ENCODE peak calls at places on chromosome 15, in six cellular contexts. P is HepG2, A is GM12878, G is H1, S is K562, E is GM12891. L is an unnamed sample.

GRCh38 chr15:87121357-87121756 is 1041.7 kb downstream of the AGBL1 start:
- DNase-seq in P (no peak), A (no peak), G (no peak), S (no peak), E (no peak), L (no peak)

GRCh38 chr15:90002428-90002844 is 1.3 kb downstream of the ZNF710 start:
- DNase-seq in P (no peak), A (no peak), G (no peak), S (peak; percentile 44), E (no peak), L (peak; percentile 53)

GRCh38 chr15:90315276-90315982 is 36.7 kb upstream of the ZNF774 start:
- DNase-seq in P (peak; percentile 30), A (no peak), G (no peak), S (no peak), E (no peak), L (no peak)

GRCh38 chr15:80536231-80536630 is 132.0 kb downstream of the ARNT2 start:
- DNase-seq in P (no peak), A (no peak), G (no peak), S (no peak), E (no peak), L (no peak)

GRCh38 chr15:65409284-65409631 is 13.5 kb downstream of the IGDCC4 start:
- DNase-seq in P (peak; percentile 27), A (no peak), G (no peak), S (peak; percentile 54), E (no peak), L (no peak)

GRCh38 chr15:73550190-73550589 is 83.0 kb downstream of the NPTN start:
- DNase-seq in P (no peak), A (no peak), G (no peak), S (no peak), E (no peak), L (no peak)

GRCh38 chr15:62976301-62976842 is 66.2 kb upstream of the TPM1 start:
- DNase-seq in P (no peak), A (no peak), G (no peak), S (no peak), E (no peak), L (no peak)

GRCh38 chr15:81296673-81297072 is 27.3 kb downstream of the STARD5 start:
- DNase-seq in P (no peak), A (peak; percentile 95), G (no peak), S (no peak), E (peak; percentile 28), L (peak; percentile 43)

GRCh38 chr15:26102365-26102764 is 239.2 kb upstream of the ATP10A start:
- DNase-seq in P (no peak), A (no peak), G (no peak), S (no peak), E (no peak), L (no peak)

GRCh38 chr15:55007561-55007960 is 189.2 kb downstream of the RSL24D1 start:
- DNase-seq in P (no peak), A (no peak), G (no peak), S (no peak), E (no peak), L (no peak)

GRCh38 chr15:42147431-42147735 is 9.1 kb downstream of the PLA2G4F start:
- DNase-seq in P (no peak), A (no peak), G (no peak), S (no peak), E (no peak), L (no peak)

GRCh38 chr15:89395996-89396395 is 61.4 kb upstream of the POLG start:
- DNase-seq in P (no peak), A (no peak), G (no peak), S (no peak), E (no peak), L (no peak)

GRCh38 chr15:91694131-91694828 is 159.2 kb upstream of the SLCO3A1 start:
- DNase-seq in P (no peak), A (no peak), G (no peak), S (no peak), E (no peak), L (no peak)

GRCh38 chr15:33040501-33040900 is 154.0 kb downstream of the FMN1 start:
- DNase-seq in P (no peak), A (no peak), G (no peak), S (no peak), E (no peak), L (no peak)

GRCh38 chr15:95557226-95558046 is 773.1 kb upstream of the NR2F2 start:
- DNase-seq in P (peak; percentile 1), A (peak; percentile 12), G (no peak), S (peak; percentile 64), E (no peak), L (no peak)

DNA sequence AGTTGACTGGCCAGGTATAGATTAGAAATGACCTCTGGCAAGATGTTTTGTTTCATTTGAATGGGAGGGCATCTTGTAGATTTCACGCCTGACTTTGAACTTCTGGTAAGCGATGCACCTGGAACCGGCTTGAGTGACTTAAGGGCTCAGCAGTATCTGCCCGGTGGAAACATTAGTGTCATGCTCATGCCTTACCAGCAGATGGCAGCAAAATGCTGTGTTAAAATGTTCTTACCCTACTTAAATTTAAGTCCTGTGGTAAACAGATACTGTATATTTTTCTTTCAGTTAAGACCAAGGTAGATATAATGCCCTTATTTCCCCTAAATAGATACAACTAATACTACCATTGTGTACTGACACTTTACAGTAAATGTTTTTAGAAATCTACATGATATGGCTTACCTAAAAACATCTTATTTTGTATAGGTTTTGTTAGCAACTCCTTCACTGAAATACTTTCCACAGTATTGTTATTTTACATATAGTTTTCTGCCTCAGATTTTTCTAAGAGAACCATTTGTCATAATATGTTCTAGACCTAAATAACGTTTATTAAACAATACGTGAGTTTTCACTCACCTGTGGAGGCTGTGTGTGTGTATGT is 25.5 kb downstream of the ASB7 start:
- DNase-seq in P (peak; percentile 48), A (peak; percentile 43), G (peak; percentile 38), S (peak; percentile 61), E (peak; percentile 20), L (no peak)
- TF ChIP-seq TAF1 in P (no peak), A (no peak), G (no peak), S (no peak), E (no peak), L (no peak)

DNA sequence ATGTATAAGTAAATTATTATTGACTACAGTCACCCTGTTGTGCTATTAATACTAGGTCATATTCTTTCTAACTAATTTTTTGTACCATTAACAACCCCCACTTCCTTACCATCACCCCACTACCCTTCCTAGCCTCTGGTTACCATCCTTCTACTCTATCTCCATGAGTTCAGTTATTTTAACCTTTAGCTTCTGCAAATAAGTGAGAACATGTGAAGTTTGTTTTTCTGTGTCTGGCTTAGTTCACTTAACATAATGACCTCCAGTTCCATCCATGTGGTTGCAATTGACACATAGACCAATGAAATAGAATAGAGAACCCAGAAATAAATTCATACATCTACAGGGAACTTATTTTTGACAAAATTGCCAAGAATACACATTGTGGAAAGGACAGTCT is 55.4 kb upstream of the CHRNB4 start:
- DNase-seq in P (no peak), A (no peak), G (no peak), S (no peak), E (no peak), L (no peak)
- TF ChIP-seq POLR2A in P (no peak), A (no peak), G (no peak), S (no peak), E (no peak), L (no peak)

GRCh38 chr15:70200511-70200991 is 102.8 kb upstream of the TLE3 start:
- DNase-seq in P (no peak), A (no peak), G (no peak), S (no peak), E (no peak), L (no peak)
- TF ChIP-seq POLR2AphosphoS5 in P (no peak), A (no peak), G (no peak), S (no peak), E (no peak), L (no peak)

GRCh38 chr15:100108346-100108745 is 233.4 kb downstream of the ADAMTS17 start:
- DNase-seq in P (no peak), A (no peak), G (no peak), S (no peak), E (no peak), L (no peak)
- TF ChIP-seq TAF1 in P (no peak), A (no peak), G (no peak), S (no peak), E (no peak), L (no peak)

DNA sequence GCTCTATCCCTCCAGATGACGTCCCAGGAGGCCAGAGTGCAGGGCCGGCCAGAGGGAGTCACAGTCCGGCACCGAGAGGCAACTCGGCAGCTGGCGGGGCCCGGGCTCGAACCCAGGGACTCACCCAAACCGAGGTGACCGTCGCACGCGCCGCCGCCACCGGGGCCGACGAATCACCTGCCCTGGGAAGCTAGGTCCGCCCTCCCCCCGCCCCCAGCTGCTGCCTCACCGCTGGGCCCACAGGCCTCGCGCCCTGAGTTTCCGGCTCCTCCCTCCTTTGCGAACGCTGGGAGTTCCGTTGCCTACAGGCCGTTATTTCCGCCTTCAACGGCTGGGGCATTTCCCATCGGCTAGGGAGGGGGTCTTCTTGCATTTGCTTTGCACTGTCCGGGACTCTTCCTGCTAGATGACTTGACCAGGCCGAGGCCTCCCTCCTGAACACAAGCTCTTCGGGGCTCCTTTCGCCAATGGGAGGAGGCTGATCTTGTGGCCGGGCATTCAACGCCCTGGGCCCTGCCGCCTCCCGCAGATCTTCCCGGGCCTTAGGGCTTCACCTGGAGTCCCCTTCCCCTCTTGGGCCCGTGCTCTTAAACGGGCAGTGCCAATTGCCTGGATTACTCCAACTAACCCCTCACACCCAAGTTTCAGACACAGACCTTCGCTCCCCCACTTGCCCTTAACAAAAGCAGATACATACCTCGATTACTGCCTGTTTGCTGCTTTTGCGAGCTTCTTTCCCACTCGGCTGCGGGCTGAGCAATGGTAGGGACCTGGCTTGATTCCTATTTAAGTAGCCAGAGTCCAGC is at the start of gene SNUPN:
- DNase-seq in P (peak; percentile 91), A (peak; percentile 87), G (peak; percentile 90), S (peak; percentile 98), E (peak; percentile 97), L (peak; percentile 98)
- TF ChIP-seq POLR2A in P (peak; percentile 76), A (peak; percentile 87), G (no peak), S (peak; percentile 92), E (no peak), L (peak; percentile 83)

DNA sequence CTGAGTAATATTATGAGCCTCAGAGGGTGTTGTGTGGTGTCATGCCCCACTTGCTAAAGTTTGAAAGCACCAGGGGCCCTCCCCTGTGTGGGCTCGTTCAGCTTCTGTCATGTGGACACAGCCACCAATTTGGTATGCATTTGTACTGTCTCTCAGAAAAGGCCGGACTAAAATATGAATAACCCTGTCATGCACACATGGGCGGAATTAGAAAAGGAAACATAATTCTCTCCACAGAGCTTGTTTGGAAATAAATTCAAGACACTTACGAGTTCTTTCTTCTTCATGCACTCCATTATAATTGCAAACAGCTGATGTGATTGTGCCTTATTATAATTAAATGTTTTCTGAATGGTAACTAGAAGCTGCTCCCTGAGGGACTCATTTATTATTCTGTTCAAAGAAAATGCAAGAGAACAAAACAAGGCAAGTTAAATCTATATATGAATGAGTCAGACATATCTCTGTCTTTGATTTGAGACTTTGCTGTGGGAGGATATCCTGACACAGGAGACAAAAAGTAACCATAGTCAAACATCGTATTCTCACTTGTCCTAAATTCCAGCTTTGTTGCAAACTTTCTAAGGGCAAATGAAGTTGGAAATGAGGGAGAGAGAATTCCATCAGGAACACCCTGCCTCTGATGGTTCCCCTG is 39.1 kb downstream of the TRPM1 start:
- DNase-seq in P (no peak), A (no peak), G (no peak), S (no peak), E (no peak), L (no peak)
- TF ChIP-seq POLR2AphosphoS5 in P (no peak), A (no peak), G (no peak), S (no peak), E (no peak), L (no peak)

GRCh38 chr15:50377867-50378751 is 23.1 kb upstream of the GABPB1 start:
- DNase-seq in P (no peak), A (peak; percentile 93), G (no peak), S (no peak), E (peak; percentile 44), L (peak; percentile 49)
- TF ChIP-seq TAF1 in P (no peak), A (no peak), G (no peak), S (no peak), E (no peak), L (no peak)